ENCODE peak calls at places on chromosomes 3 and 15, in eight cellular contexts. O, R, A, M, P, T, Z and E are unnamed samples.

GRCh38 chr3:68256635-68257034 is 602.2 kb upstream of the SUCLG2 start:
- DNase-seq in O (no peak), R (no peak), A (no peak), M (peak), P (peak), T (no peak), Z (no peak), E (no peak)

GRCh38 chr15:66715736-66716667 is 14.0 kb downstream of the SMAD6 start:
- DNase-seq in O (no peak), R (no peak), A (no peak), M (no peak), P (no peak), T (no peak), Z (no peak), E (no peak)

GRCh38 chr15:43408789-43409188 is 37.9 kb downstream of the TUBGCP4 start:
- DNase-seq in O (no peak), R (no peak), A (no peak), M (no peak), P (no peak), T (no peak), Z (no peak), E (no peak)

GRCh38 chr3:134627831-134628230 is 23.0 kb downstream of the KY start:
- DNase-seq in O (no peak), R (peak), A (peak), M (no peak), P (no peak), T (peak), Z (no peak), E (peak)

GRCh38 chr15:26889298-26889898 is 22.5 kb downstream of the GABRA5 start:
- DNase-seq in O (no peak), R (peak), A (peak), M (peak), P (peak), T (peak), Z (no peak), E (peak)

GRCh38 chr15:69074011-69074842 is 59.7 kb downstream of the NOX5 start:
- DNase-seq in O (no peak), R (peak), A (peak), M (peak), P (peak), T (peak), Z (no peak), E (peak)

GRCh38 chr15:64749999-64750657 is 25.3 kb downstream of the RBPMS2 start:
- DNase-seq in O (no peak), R (no peak), A (no peak), M (no peak), P (peak), T (peak), Z (no peak), E (peak)

GRCh38 chr3:54882114-54882833 is 45.6 kb downstream of the LRTM1 start:
- DNase-seq in O (no peak), R (peak), A (no peak), M (no peak), P (no peak), T (peak), Z (no peak), E (peak)

GRCh38 chr3:183613366-183614293 is 21.8 kb upstream of the KLHL24 start:
- DNase-seq in O (no peak), R (no peak), A (no peak), M (no peak), P (no peak), T (no peak), Z (no peak), E (no peak)

GRCh38 chr3:40908612-40909011 is 290.7 kb upstream of the CTNNB1 start:
- DNase-seq in O (peak), R (no peak), A (no peak), M (no peak), P (no peak), T (no peak), Z (no peak), E (no peak)

GRCh38 chr3:141331370-141332318 is 36.7 kb upstream of the ZBTB38 start:
- DNase-seq in O (peak), R (peak), A (peak), M (no peak), P (no peak), T (peak), Z (peak), E (peak)

GRCh38 chr3:141379250-141379872 is 11.1 kb downstream of the ZBTB38 start:
- DNase-seq in O (no peak), R (no peak), A (no peak), M (no peak), P (no peak), T (no peak), Z (no peak), E (no peak)

GRCh38 chr3:14876942-14877341 is 58.2 kb downstream of the FGD5 start:
- DNase-seq in O (peak), R (peak), A (peak), M (no peak), P (no peak), T (no peak), Z (no peak), E (no peak)

GRCh38 chr3:132904-133303 is 63.7 kb upstream of the CHL1 start:
- DNase-seq in O (no peak), R (no peak), A (no peak), M (no peak), P (no peak), T (no peak), Z (no peak), E (no peak)

GRCh38 chr3:46926871-46927717 is 49.5 kb downstream of the CCDC12 start:
- DNase-seq in O (no peak), R (no peak), A (no peak), M (no peak), P (no peak), T (no peak), Z (no peak), E (no peak)

GRCh38 chr3:158313344-158313927 is 203.5 kb downstream of the RSRC1 start:
- DNase-seq in O (no peak), R (peak), A (peak), M (no peak), P (no peak), T (peak), Z (no peak), E (peak)

GRCh38 chr3:73999501-73999900 is 374.8 kb upstream of the PDZRN3 start:
- DNase-seq in O (no peak), R (no peak), A (no peak), M (no peak), P (no peak), T (no peak), Z (no peak), E (no peak)

GRCh38 chr3:39050020-39050419 is 1.7 kb downstream of the SCN11A start:
- DNase-seq in O (no peak), R (no peak), A (no peak), M (no peak), P (no peak), T (no peak), Z (no peak), E (no peak)

GRCh38 chr15:71747128-71748083 is 62.9 kb upstream of the NR2E3 start:
- DNase-seq in O (no peak), R (peak), A (peak), M (no peak), P (no peak), T (peak), Z (no peak), E (peak)

GRCh38 chr15:71349336-71349735 is 234.1 kb downstream of the THSD4 start:
- DNase-seq in O (no peak), R (no peak), A (no peak), M (no peak), P (no peak), T (no peak), Z (no peak), E (no peak)

GRCh38 chr15:39704684-39705083 is 78.0 kb downstream of the FSIP1 start:
- DNase-seq in O (no peak), R (peak), A (no peak), M (no peak), P (no peak), T (peak), Z (no peak), E (peak)

GRCh38 chr3:16810593-16811367 is 74.0 kb upstream of the PLCL2 start:
- DNase-seq in O (no peak), R (no peak), A (no peak), M (no peak), P (no peak), T (no peak), Z (no peak), E (no peak)

GRCh38 chr15:35290301-35290721 is 205.2 kb upstream of the NANOGP8 start:
- DNase-seq in O (no peak), R (no peak), A (no peak), M (no peak), P (no peak), T (no peak), Z (no peak), E (no peak)

GRCh38 chr15:56939257-56939656 is 20.8 kb downstream of the TCF12 start:
- DNase-seq in O (no peak), R (no peak), A (no peak), M (no peak), P (no peak), T (peak), Z (no peak), E (no peak)

GRCh38 chr15:38867556-38867955 is 302.9 kb upstream of the RASGRP1 start:
- DNase-seq in O (no peak), R (no peak), A (no peak), M (no peak), P (no peak), T (no peak), Z (no peak), E (peak)

GRCh38 chr3:50423543-50423942 is 64.2 kb upstream of the TMEM115 start:
- DNase-seq in O (no peak), R (no peak), A (no peak), M (peak), P (no peak), T (no peak), Z (no peak), E (no peak)

GRCh38 chr15:84734794-84735479 is 13.5 kb upstream of the ZNF592 start:
- DNase-seq in O (no peak), R (no peak), A (peak), M (no peak), P (peak), T (peak), Z (no peak), E (peak)

GRCh38 chr3:48765376-48765775 is 48.4 kb upstream of the IP6K2 start:
- DNase-seq in O (no peak), R (peak), A (no peak), M (peak), P (no peak), T (no peak), Z (no peak), E (peak)

GRCh38 chr3:123384256-123384655 is 64.6 kb downstream of the ADCY5 start:
- DNase-seq in O (no peak), R (no peak), A (no peak), M (no peak), P (no peak), T (no peak), Z (no peak), E (no peak)

DNA sequence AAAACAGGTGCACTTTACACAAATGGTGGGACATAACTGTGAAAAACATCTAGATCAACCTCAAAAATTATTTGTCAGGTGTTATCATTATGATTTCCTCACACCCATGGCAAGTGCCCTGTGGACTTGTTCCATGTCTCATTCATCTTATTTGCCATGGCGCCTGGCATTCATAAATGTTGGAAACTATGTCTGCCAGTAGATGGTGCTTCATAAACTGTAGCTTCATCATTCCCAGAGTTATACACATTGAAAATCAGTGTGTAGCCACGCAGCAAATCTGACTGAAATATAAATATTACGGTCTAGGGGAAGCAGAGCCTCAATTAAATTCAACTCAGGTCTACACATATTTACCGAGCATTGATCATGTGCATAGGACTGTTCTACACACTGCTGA is 90.7 kb downstream of the IMPG2 start:
- DNase-seq in O (no peak), R (peak), A (no peak), M (no peak), P (no peak), T (no peak), Z (no peak), E (peak)
- TF ChIP-seq CTCF in O (no peak), R (no peak), A (no peak), M (peak), P (no peak), T (no peak), Z (no peak), E (peak)

GRCh38 chr3:27368831-27369607 is at the start of gene NEK10:
- DNase-seq in O (peak), R (peak), A (peak), M (peak), P (peak), T (peak), Z (peak), E (peak)
- TF ChIP-seq CTCF in O (no peak), R (no peak), A (no peak), M (peak), P (no peak), T (no peak), Z (no peak), E (no peak)

GRCh38 chr3:171526869-171527268 is 66.7 kb upstream of the TNIK start:
- DNase-seq in O (no peak), R (peak), A (no peak), M (no peak), P (no peak), T (peak), Z (no peak), E (peak)
- TF ChIP-seq CTCF in O (no peak), R (no peak), A (no peak), M (no peak), P (no peak), T (no peak), Z (no peak), E (no peak)

GRCh38 chr3:177552051-177552450 is 354.8 kb upstream of the TBL1XR1 start:
- DNase-seq in O (no peak), R (no peak), A (no peak), M (no peak), P (no peak), T (no peak), Z (no peak), E (no peak)
- TF ChIP-seq CTCF in O (no peak), R (no peak), A (no peak), M (no peak), P (no peak), T (no peak), Z (no peak), E (no peak)

DNA sequence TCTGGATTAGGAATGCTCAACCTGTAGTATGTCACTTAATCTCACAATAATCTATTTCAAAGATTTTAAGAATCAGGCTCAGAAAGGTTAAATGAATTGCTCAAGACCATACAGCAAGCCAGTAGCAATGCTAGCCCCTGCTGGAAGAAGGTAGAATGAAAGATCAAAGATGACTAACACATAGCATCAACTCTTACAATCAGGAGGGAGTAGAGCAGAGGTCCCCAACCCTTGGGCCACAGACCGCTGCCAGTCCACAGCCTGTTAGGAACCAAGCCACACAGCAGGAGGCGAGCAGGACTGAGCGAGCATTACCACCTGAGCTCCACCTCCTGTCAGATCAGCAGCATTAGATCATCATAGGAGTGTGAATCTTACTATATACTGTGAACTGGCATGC is 15.5 kb upstream of the GATM start:
- DNase-seq in O (no peak), R (no peak), A (peak), M (no peak), P (no peak), T (no peak), Z (no peak), E (peak)
- TF ChIP-seq CTCF in O (no peak), R (peak), A (no peak), M (no peak), P (no peak), T (peak), Z (no peak), E (peak)